ENCODE peak calls at places on chromosomes 2 and 18, in eight cellular contexts. One of them, this sample, is unnamed.

GRCh38 chr2:219871396-219871795 is 244.0 kb downstream of the SLC4A3 start:
- DNase-seq in A673: peak
- DNase-seq in upper lobe of right lung: no peak
- DNase-seq in coronary artery: no peak
- DNase-seq in brain microvascular endothelial cell: no peak
- DNase-seq in right cardiac atrium: no peak
- DNase-seq in IMR-90: no peak
- DNase-seq in tibial artery: no peak
- DNase-seq in this sample: no peak

GRCh38 chr18:23737578-23737977 is 48.3 kb downstream of the LAMA3 start:
- DNase-seq in A673: no peak
- DNase-seq in upper lobe of right lung: no peak
- DNase-seq in coronary artery: no peak
- DNase-seq in brain microvascular endothelial cell: no peak
- DNase-seq in right cardiac atrium: no peak
- DNase-seq in IMR-90: no peak
- DNase-seq in tibial artery: no peak
- DNase-seq in this sample: no peak

GRCh38 chr2:156779416-156780117 is 343.4 kb downstream of the GPD2 start:
- DNase-seq in A673: no peak
- DNase-seq in upper lobe of right lung: no peak
- DNase-seq in coronary artery: no peak
- DNase-seq in brain microvascular endothelial cell: no peak
- DNase-seq in right cardiac atrium: no peak
- DNase-seq in IMR-90: no peak
- DNase-seq in tibial artery: no peak
- DNase-seq in this sample: no peak

GRCh38 chr18:3508576-3509559 is 58.9 kb downstream of the TGIF1 start:
- DNase-seq in A673: no peak
- DNase-seq in upper lobe of right lung: no peak
- DNase-seq in coronary artery: no peak
- DNase-seq in brain microvascular endothelial cell: no peak
- DNase-seq in right cardiac atrium: no peak
- DNase-seq in IMR-90: no peak
- DNase-seq in tibial artery: no peak
- DNase-seq in this sample: no peak

GRCh38 chr2:128660836-128661235 is 342.2 kb upstream of the HS6ST1 start:
- DNase-seq in A673: no peak
- DNase-seq in upper lobe of right lung: peak
- DNase-seq in coronary artery: no peak
- DNase-seq in brain microvascular endothelial cell: no peak
- DNase-seq in right cardiac atrium: no peak
- DNase-seq in IMR-90: no peak
- DNase-seq in tibial artery: no peak
- DNase-seq in this sample: no peak

GRCh38 chr2:33378551-33379220 is 97.8 kb upstream of the RASGRP3 start:
- DNase-seq in A673: peak
- DNase-seq in upper lobe of right lung: no peak
- DNase-seq in coronary artery: no peak
- DNase-seq in brain microvascular endothelial cell: no peak
- DNase-seq in right cardiac atrium: peak
- DNase-seq in IMR-90: peak
- DNase-seq in tibial artery: no peak
- DNase-seq in this sample: no peak

GRCh38 chr2:197159681-197160211 is 150.8 kb downstream of the ANKRD44 start:
- DNase-seq in A673: peak
- DNase-seq in upper lobe of right lung: no peak
- DNase-seq in coronary artery: no peak
- DNase-seq in brain microvascular endothelial cell: peak
- DNase-seq in right cardiac atrium: no peak
- DNase-seq in IMR-90: peak
- DNase-seq in tibial artery: no peak
- DNase-seq in this sample: peak

GRCh38 chr18:36468161-36468560 is 170.6 kb downstream of the FHOD3 start:
- DNase-seq in A673: no peak
- DNase-seq in upper lobe of right lung: no peak
- DNase-seq in coronary artery: no peak
- DNase-seq in brain microvascular endothelial cell: no peak
- DNase-seq in right cardiac atrium: peak
- DNase-seq in IMR-90: no peak
- DNase-seq in tibial artery: no peak
- DNase-seq in this sample: no peak

GRCh38 chr2:141517180-141517851 is 613.5 kb downstream of the LRP1B start:
- DNase-seq in A673: no peak
- DNase-seq in upper lobe of right lung: no peak
- DNase-seq in coronary artery: no peak
- DNase-seq in brain microvascular endothelial cell: no peak
- DNase-seq in right cardiac atrium: no peak
- DNase-seq in IMR-90: no peak
- DNase-seq in tibial artery: no peak
- DNase-seq in this sample: no peak

GRCh38 chr2:129893244-129893643 is 86.2 kb upstream of the RAB6C start:
- DNase-seq in A673: no peak
- DNase-seq in upper lobe of right lung: peak
- DNase-seq in coronary artery: peak
- DNase-seq in brain microvascular endothelial cell: no peak
- DNase-seq in right cardiac atrium: no peak
- DNase-seq in IMR-90: no peak
- DNase-seq in tibial artery: no peak
- DNase-seq in this sample: no peak

GRCh38 chr2:49616800-49617199 is 462.5 kb upstream of the FSHR start:
- DNase-seq in A673: peak
- DNase-seq in upper lobe of right lung: no peak
- DNase-seq in coronary artery: no peak
- DNase-seq in brain microvascular endothelial cell: no peak
- DNase-seq in right cardiac atrium: no peak
- DNase-seq in IMR-90: no peak
- DNase-seq in tibial artery: no peak
- DNase-seq in this sample: no peak

GRCh38 chr2:236828002-236828401 is 257.7 kb upstream of the COPS8 start:
- DNase-seq in A673: no peak
- DNase-seq in upper lobe of right lung: no peak
- DNase-seq in coronary artery: peak
- DNase-seq in brain microvascular endothelial cell: no peak
- DNase-seq in right cardiac atrium: no peak
- DNase-seq in IMR-90: no peak
- DNase-seq in tibial artery: no peak
- DNase-seq in this sample: no peak

GRCh38 chr2:219542931-219543595 is 546 bp downstream of the CHPF start:
- DNase-seq in A673: no peak
- DNase-seq in upper lobe of right lung: peak
- DNase-seq in coronary artery: no peak
- DNase-seq in brain microvascular endothelial cell: peak
- DNase-seq in right cardiac atrium: no peak
- DNase-seq in IMR-90: peak
- DNase-seq in tibial artery: no peak
- DNase-seq in this sample: no peak

GRCh38 chr2:202072737-202073396 is at the start of gene KIAA2012:
- DNase-seq in A673: no peak
- DNase-seq in upper lobe of right lung: no peak
- DNase-seq in coronary artery: no peak
- DNase-seq in brain microvascular endothelial cell: no peak
- DNase-seq in right cardiac atrium: no peak
- DNase-seq in IMR-90: no peak
- DNase-seq in tibial artery: no peak
- DNase-seq in this sample: no peak

GRCh38 chr2:163800889-163801498 is 65.2 kb upstream of the FIGN start:
- DNase-seq in A673: peak
- DNase-seq in upper lobe of right lung: no peak
- DNase-seq in coronary artery: no peak
- DNase-seq in brain microvascular endothelial cell: peak
- DNase-seq in right cardiac atrium: no peak
- DNase-seq in IMR-90: peak
- DNase-seq in tibial artery: no peak
- DNase-seq in this sample: no peak

GRCh38 chr2:515728-516127 is 161.5 kb downstream of the TMEM18 start:
- DNase-seq in A673: no peak
- DNase-seq in upper lobe of right lung: no peak
- DNase-seq in coronary artery: no peak
- DNase-seq in brain microvascular endothelial cell: no peak
- DNase-seq in right cardiac atrium: no peak
- DNase-seq in IMR-90: no peak
- DNase-seq in tibial artery: no peak
- DNase-seq in this sample: no peak

GRCh38 chr2:189657867-189658266 is 3.4 kb upstream of the ASNSD1 start:
- DNase-seq in A673: no peak
- DNase-seq in upper lobe of right lung: peak
- DNase-seq in coronary artery: peak
- DNase-seq in brain microvascular endothelial cell: peak
- DNase-seq in right cardiac atrium: peak
- DNase-seq in IMR-90: peak
- DNase-seq in tibial artery: no peak
- DNase-seq in this sample: peak

GRCh38 chr2:46422717-46423394 is 56.5 kb upstream of the TMEM247 start:
- DNase-seq in A673: peak
- DNase-seq in upper lobe of right lung: no peak
- DNase-seq in coronary artery: no peak
- DNase-seq in brain microvascular endothelial cell: no peak
- DNase-seq in right cardiac atrium: no peak
- DNase-seq in IMR-90: no peak
- DNase-seq in tibial artery: no peak
- DNase-seq in this sample: no peak

GRCh38 chr2:9948721-9949120 is 2.8 kb upstream of the GRHL1 start:
- DNase-seq in A673: no peak
- DNase-seq in upper lobe of right lung: no peak
- DNase-seq in coronary artery: no peak
- DNase-seq in brain microvascular endothelial cell: no peak
- DNase-seq in right cardiac atrium: no peak
- DNase-seq in IMR-90: no peak
- DNase-seq in tibial artery: no peak
- DNase-seq in this sample: no peak

GRCh38 chr2:148258124-148258523 is 237.2 kb downstream of the MBD5 start:
- DNase-seq in A673: no peak
- DNase-seq in upper lobe of right lung: no peak
- DNase-seq in coronary artery: no peak
- DNase-seq in brain microvascular endothelial cell: no peak
- DNase-seq in right cardiac atrium: no peak
- DNase-seq in IMR-90: no peak
- DNase-seq in tibial artery: no peak
- DNase-seq in this sample: no peak

GRCh38 chr18:79610461-79611039 is 69.1 kb upstream of the CTDP1 start:
- DNase-seq in A673: no peak
- DNase-seq in upper lobe of right lung: peak
- DNase-seq in coronary artery: peak
- DNase-seq in brain microvascular endothelial cell: no peak
- DNase-seq in right cardiac atrium: peak
- DNase-seq in IMR-90: no peak
- DNase-seq in tibial artery: no peak
- DNase-seq in this sample: no peak

GRCh38 chr2:159683804-159684203 is 28.5 kb upstream of the MARCHF7 start:
- DNase-seq in A673: no peak
- DNase-seq in upper lobe of right lung: no peak
- DNase-seq in coronary artery: no peak
- DNase-seq in brain microvascular endothelial cell: peak
- DNase-seq in right cardiac atrium: no peak
- DNase-seq in IMR-90: no peak
- DNase-seq in tibial artery: no peak
- DNase-seq in this sample: no peak

GRCh38 chr2:184698476-184698875 is 100.1 kb downstream of the ZNF804A start:
- DNase-seq in A673: no peak
- DNase-seq in upper lobe of right lung: no peak
- DNase-seq in coronary artery: no peak
- DNase-seq in brain microvascular endothelial cell: no peak
- DNase-seq in right cardiac atrium: no peak
- DNase-seq in IMR-90: no peak
- DNase-seq in tibial artery: no peak
- DNase-seq in this sample: no peak

GRCh38 chr2:162050513-162050961 is 23.5 kb downstream of the DPP4 start:
- DNase-seq in A673: no peak
- DNase-seq in upper lobe of right lung: no peak
- DNase-seq in coronary artery: no peak
- DNase-seq in brain microvascular endothelial cell: no peak
- DNase-seq in right cardiac atrium: no peak
- DNase-seq in IMR-90: no peak
- DNase-seq in tibial artery: no peak
- DNase-seq in this sample: no peak
- H3K27ac ChIP-seq in A673: no peak
- H3K27ac ChIP-seq in upper lobe of right lung: no peak
- H3K27ac ChIP-seq in coronary artery: no peak
- H3K27ac ChIP-seq in brain microvascular endothelial cell: no peak
- H3K27ac ChIP-seq in right cardiac atrium: no peak
- H3K27ac ChIP-seq in IMR-90: no peak
- H3K27ac ChIP-seq in tibial artery: no peak
- H3K27ac ChIP-seq in this sample: no peak

GRCh38 chr2:233060500-233061006 is 411 bp downstream of the INPP5D start:
- DNase-seq in A673: no peak
- DNase-seq in upper lobe of right lung: peak
- DNase-seq in coronary artery: no peak
- DNase-seq in brain microvascular endothelial cell: no peak
- DNase-seq in right cardiac atrium: no peak
- DNase-seq in IMR-90: no peak
- DNase-seq in tibial artery: no peak
- DNase-seq in this sample: no peak
- H3K27ac ChIP-seq in A673: no peak
- H3K27ac ChIP-seq in upper lobe of right lung: peak
- H3K27ac ChIP-seq in coronary artery: peak
- H3K27ac ChIP-seq in brain microvascular endothelial cell: no peak
- H3K27ac ChIP-seq in right cardiac atrium: peak
- H3K27ac ChIP-seq in IMR-90: no peak
- H3K27ac ChIP-seq in tibial artery: peak
- H3K27ac ChIP-seq in this sample: peak

DNA sequence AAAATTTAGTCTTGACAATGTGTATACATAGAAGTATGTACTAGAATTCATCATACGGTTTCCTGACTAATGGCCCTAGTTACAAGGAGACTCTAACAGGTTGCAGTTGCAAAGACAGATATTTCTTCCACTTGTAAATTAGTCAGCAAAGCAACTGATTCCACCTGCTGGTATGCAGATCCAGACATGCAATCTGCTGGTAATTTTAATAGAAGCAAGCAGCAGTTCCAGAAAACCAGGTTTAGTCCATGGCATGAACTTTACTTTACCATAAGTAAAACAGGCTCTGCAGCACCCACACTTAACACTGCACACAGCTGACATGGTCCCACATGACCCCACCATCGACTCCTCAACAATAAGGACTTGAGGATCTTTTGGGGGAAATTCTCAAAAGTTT is 110.9 kb upstream of the SP3 start:
- DNase-seq in A673: no peak
- DNase-seq in upper lobe of right lung: no peak
- DNase-seq in coronary artery: no peak
- DNase-seq in brain microvascular endothelial cell: no peak
- DNase-seq in right cardiac atrium: no peak
- DNase-seq in IMR-90: peak
- DNase-seq in tibial artery: no peak
- DNase-seq in this sample: no peak
- H3K27ac ChIP-seq in A673: no peak
- H3K27ac ChIP-seq in upper lobe of right lung: no peak
- H3K27ac ChIP-seq in coronary artery: no peak
- H3K27ac ChIP-seq in brain microvascular endothelial cell: no peak
- H3K27ac ChIP-seq in right cardiac atrium: no peak
- H3K27ac ChIP-seq in IMR-90: no peak
- H3K27ac ChIP-seq in tibial artery: no peak
- H3K27ac ChIP-seq in this sample: no peak

DNA sequence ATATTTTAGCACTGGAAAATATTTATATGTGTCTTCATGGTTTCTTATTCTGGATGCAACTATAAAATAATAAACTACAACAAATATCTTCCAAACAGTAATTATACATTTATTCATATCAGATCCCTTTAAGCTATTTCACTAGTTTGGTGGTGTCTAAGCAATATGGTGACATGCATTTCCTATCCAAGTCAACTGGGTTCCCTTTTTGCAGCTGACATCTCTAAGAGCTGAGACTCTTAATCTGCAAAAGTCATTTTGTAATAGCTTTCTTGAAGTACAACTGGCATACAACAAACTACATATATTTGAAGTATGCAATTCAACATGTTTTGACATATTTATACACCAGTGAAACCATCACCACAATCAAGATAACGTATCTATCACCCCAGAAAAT is 59.9 kb upstream of the SLC1A4 start:
- DNase-seq in A673: no peak
- DNase-seq in upper lobe of right lung: no peak
- DNase-seq in coronary artery: no peak
- DNase-seq in brain microvascular endothelial cell: no peak
- DNase-seq in right cardiac atrium: no peak
- DNase-seq in IMR-90: no peak
- DNase-seq in tibial artery: no peak
- DNase-seq in this sample: no peak
- H3K27ac ChIP-seq in A673: no peak
- H3K27ac ChIP-seq in upper lobe of right lung: no peak
- H3K27ac ChIP-seq in coronary artery: no peak
- H3K27ac ChIP-seq in brain microvascular endothelial cell: no peak
- H3K27ac ChIP-seq in right cardiac atrium: no peak
- H3K27ac ChIP-seq in IMR-90: no peak
- H3K27ac ChIP-seq in tibial artery: no peak
- H3K27ac ChIP-seq in this sample: no peak

This sample was measured in effector memory CD4-positive, alpha-beta T cell.